ENCODE peak calls at places on chromosomes 3 and 15, in eight cellular contexts. P is transverse colon, Z is breast epithelium, V is GM12891, H is HCT116, S is stomach, G is K562, M is esophagus muscularis mucosa. T is an unnamed sample.

GRCh38 chr15:83653639-83654378 is at the start of gene ADAMTSL3:
- DNase-seq in Z (peak; percentile 73), V (no peak), S (peak; percentile 81), M (peak; percentile 93), P (peak; percentile 66), G (peak; percentile 5), H (no peak), T (no peak)

GRCh38 chr3:52554026-52554755 is 17.8 kb downstream of the UQCC5 start:
- DNase-seq in M (no peak), P (no peak), G (no peak), V (no peak), Z (no peak), H (no peak), S (no peak), T (no peak)

GRCh38 chr3:184334470-184335158 is 2.8 kb upstream of the FAM131A start:
- DNase-seq in S (no peak), M (no peak), Z (no peak), P (no peak), G (no peak), H (no peak), V (no peak), T (no peak)

GRCh38 chr3:52498134-52499054 is 3.3 kb downstream of the STAB1 start:
- DNase-seq in G (peak; percentile 38), P (peak; percentile 41), Z (no peak), S (no peak), M (no peak), H (no peak), V (no peak), T (no peak)

GRCh38 chr15:66603301-66604179 is 37.7 kb upstream of the LCTL start:
- DNase-seq in V (peak; percentile 61), G (peak; percentile 78), H (peak; percentile 43), P (peak; percentile 67), M (no peak), Z (no peak), S (peak; percentile 71), T (peak; percentile 53)

GRCh38 chr15:55221090-55222011 is 24.6 kb upstream of the RSL24D1 start:
- DNase-seq in Z (no peak), M (no peak), H (no peak), V (no peak), P (no peak), G (no peak), S (no peak), T (no peak)

GRCh38 chr3:44321335-44321734 is 17.2 kb upstream of the TCAIM start:
- DNase-seq in Z (no peak), G (no peak), V (no peak), M (no peak), S (no peak), P (no peak), H (no peak), T (no peak)

GRCh38 chr3:82093641-82094040 is 332.2 kb upstream of the GBE1 start:
- DNase-seq in V (no peak), S (no peak), P (no peak), G (no peak), M (no peak), H (no peak), Z (no peak), T (no peak)

GRCh38 chr15:69080203-69080957 is 65.9 kb downstream of the NOX5 start:
- DNase-seq in G (no peak), V (no peak), M (no peak), Z (no peak), S (no peak), H (no peak), P (no peak), T (no peak)

GRCh38 chr15:68620721-68621528 is 42.1 kb downstream of the CORO2B start:
- DNase-seq in Z (no peak), S (peak; percentile 64), G (no peak), M (peak; percentile 95), H (no peak), P (peak; percentile 67), V (no peak), T (no peak)

GRCh38 chr15:92683511-92683834 is 27.9 kb upstream of the FAM174B start:
- DNase-seq in S (peak; percentile 72), P (peak; percentile 41), M (peak; percentile 53), Z (no peak), G (peak; percentile 27), V (no peak), H (no peak), T (no peak)

GRCh38 chr15:52503788-52504496 is 24.7 kb downstream of the MYO5A start:
- DNase-seq in M (no peak), P (no peak), H (no peak), V (no peak), S (no peak), G (no peak), Z (no peak), T (no peak)

GRCh38 chr3:177069514-177070329 is 127.6 kb downstream of the TBL1XR1 start:
- DNase-seq in H (no peak), P (no peak), G (no peak), M (no peak), S (no peak), Z (no peak), V (no peak), T (no peak)

GRCh38 chr3:127803619-127804018 is 18.7 kb downstream of the MGLL start:
- DNase-seq in P (no peak), H (peak; percentile 93), G (no peak), M (no peak), S (no peak), Z (no peak), V (no peak), T (no peak)

DNA sequence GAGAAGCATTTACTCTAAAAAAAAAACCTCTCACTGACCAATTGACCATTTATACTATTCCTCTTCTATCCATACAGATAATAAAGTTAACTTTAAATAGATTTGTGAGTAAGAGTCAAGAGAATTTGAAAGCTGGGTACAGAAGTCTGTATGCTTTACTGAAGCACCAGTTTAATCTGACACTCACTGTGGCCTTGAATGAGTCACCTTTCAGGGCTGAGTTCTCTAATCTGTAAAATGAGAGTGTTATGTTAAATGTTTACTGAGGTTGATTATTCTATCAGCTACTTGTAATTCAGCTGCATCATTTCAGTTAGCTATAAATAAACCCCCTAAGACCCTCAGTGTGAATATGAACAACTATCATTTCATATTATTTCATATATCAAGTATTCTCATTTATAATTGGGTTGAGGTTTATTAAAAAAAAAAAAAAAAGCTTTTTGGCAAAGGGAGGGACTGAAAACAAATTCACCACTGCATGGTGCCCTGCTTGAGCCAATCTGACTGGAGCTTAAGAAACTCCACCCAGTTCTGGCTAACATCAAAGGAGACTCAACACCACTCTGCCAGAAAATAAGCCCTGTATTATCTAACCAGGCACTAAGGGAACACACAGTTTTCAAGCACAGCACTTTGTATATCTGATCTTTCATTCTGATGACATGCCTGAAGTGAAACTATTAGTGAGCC is 2.8 kb downstream of the MAP4 start:
- DNase-seq in V (no peak), Z (no peak), M (no peak), P (no peak), G (peak; percentile 40), H (peak; percentile 38), S (peak; percentile 42), T (no peak)
- TF ChIP-seq POLR2A in V (no peak), Z (no peak), M (no peak), P (no peak), G (no peak), H (no peak), S (no peak), T (no peak)

GRCh38 chr3:189727191-189727590 is 96.0 kb downstream of the TP63 start:
- DNase-seq in M (no peak), G (no peak), H (no peak), S (no peak), Z (no peak), V (no peak), P (no peak), T (no peak)
- TF ChIP-seq POLR2AphosphoS5 in M (no peak), G (no peak), H (no peak), S (no peak), Z (no peak), V (no peak), P (no peak), T (no peak)

GRCh38 chr3:10164546-10165393 is at the start of gene IRAK2:
- DNase-seq in H (peak; percentile 22), V (peak; percentile 83), P (peak; percentile 80), M (no peak), G (peak; percentile 96), S (peak; percentile 78), Z (peak; percentile 73), T (peak; percentile 84)
- TF ChIP-seq POLR2A in H (peak; percentile 50), V (no peak), P (peak; percentile 29), M (peak; percentile 15), G (peak; percentile 64), S (no peak), Z (no peak), T (peak; percentile 46)

GRCh38 chr3:183317271-183317670 is 64.2 kb downstream of the B3GNT5 start:
- DNase-seq in H (no peak), V (no peak), S (no peak), Z (no peak), M (no peak), P (no peak), G (no peak), T (no peak)
- TF ChIP-seq POLR2AphosphoS5 in H (no peak), V (no peak), S (no peak), Z (no peak), M (no peak), P (no peak), G (no peak), T (no peak)

GRCh38 chr3:152834354-152835310 is at the start of gene P2RY1:
- DNase-seq in M (no peak), H (peak; percentile 40), S (peak; percentile 50), Z (peak; percentile 52), G (peak; percentile 83), P (peak; percentile 82), V (peak; percentile 55), T (peak; percentile 53)
- TF ChIP-seq POLR2A in M (no peak), H (no peak), S (no peak), Z (no peak), G (peak; percentile 94), P (peak; percentile 80), V (no peak), T (peak; percentile 77)

DNA sequence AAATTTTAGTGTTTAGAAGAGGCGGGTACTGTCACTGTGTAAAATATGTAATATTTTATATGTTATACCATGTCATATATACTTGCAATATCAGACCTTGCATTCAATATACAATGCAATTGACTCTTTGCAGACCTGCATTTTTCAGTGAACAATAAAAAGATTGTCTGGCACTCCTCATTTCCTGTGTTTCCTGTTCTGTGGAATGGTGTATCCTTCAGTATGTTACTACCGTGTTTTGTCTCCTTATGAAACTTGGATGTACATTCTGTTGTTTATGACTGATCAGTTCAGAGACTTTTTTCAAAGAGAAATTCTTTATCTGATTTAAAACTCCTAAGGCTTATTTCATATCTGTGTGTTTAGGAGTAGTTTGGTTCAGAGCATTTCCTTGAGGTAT is 31.5 kb downstream of the APH1B start:
- DNase-seq in H (no peak), P (no peak), Z (no peak), G (no peak), S (no peak), M (no peak), V (no peak), T (no peak)
- TF ChIP-seq POLR2AphosphoS5 in H (no peak), P (no peak), Z (no peak), G (no peak), S (no peak), M (no peak), V (no peak), T (no peak)

GRCh38 chr15:45166792-45167630 is 20.8 kb downstream of the SHF start:
- DNase-seq in M (peak; percentile 95), Z (peak; percentile 83), H (peak; percentile 59), V (peak; percentile 95), G (peak; percentile 87), S (peak; percentile 83), P (peak; percentile 89), T (peak; percentile 90)
- TF ChIP-seq POLR2A in M (no peak), Z (peak; percentile 43), H (no peak), V (peak; percentile 50), G (peak; percentile 71), S (no peak), P (peak; percentile 67), T (peak; percentile 71)

T was measured in GM12892.